ENCODE peak calls at places on chromosomes 16 and 17, in ten cellular contexts. M, C, P, A, H, W, Y, X, Z and O are unnamed samples.

GRCh38 chr17:35540589-35541404 is 3.3 kb upstream of the SLFN12L start:
- DNase-seq in M (no peak), C (peak), P (peak), A (no peak), H (no peak), W (peak), Y (no peak), X (no peak), Z (peak), O (no peak)

GRCh38 chr16:87963400-87963799 is 12.2 kb downstream of the BANP start:
- DNase-seq in M (peak), C (peak), P (peak), A (peak), H (peak), W (no peak), Y (no peak), X (no peak), Z (peak), O (no peak)

GRCh38 chr17:83026311-83026811 is 53.0 kb upstream of the METRNL start:
- DNase-seq in M (no peak), C (no peak), P (no peak), A (no peak), H (no peak), W (no peak), Y (no peak), X (no peak), Z (no peak), O (no peak)

GRCh38 chr16:67883146-67883871 is 1.4 kb upstream of the NRN1L start:
- DNase-seq in M (no peak), C (no peak), P (peak), A (no peak), H (no peak), W (no peak), Y (no peak), X (no peak), Z (no peak), O (no peak)

GRCh38 chr16:89374393-89374948 is 115.9 kb downstream of the ANKRD11 start:
- DNase-seq in M (no peak), C (no peak), P (no peak), A (no peak), H (no peak), W (no peak), Y (peak), X (peak), Z (no peak), O (no peak)

GRCh38 chr17:77602062-77602746 is 356.3 kb upstream of the TNRC6C start:
- DNase-seq in M (no peak), C (no peak), P (no peak), A (no peak), H (peak), W (peak), Y (no peak), X (no peak), Z (no peak), O (no peak)

GRCh38 chr17:21282231-21282630 is 2.3 kb upstream of the MAP2K3 start:
- DNase-seq in M (peak), C (peak), P (peak), A (no peak), H (peak), W (no peak), Y (no peak), X (no peak), Z (no peak), O (no peak)

GRCh38 chr16:14063618-14064581 is 7.2 kb upstream of the MRTFB start:
- DNase-seq in M (no peak), C (no peak), P (no peak), A (no peak), H (no peak), W (no peak), Y (no peak), X (no peak), Z (no peak), O (no peak)

GRCh38 chr17:10600551-10600950 is 51.1 kb upstream of the MYH2 start:
- DNase-seq in M (peak), C (no peak), P (peak), A (no peak), H (peak), W (no peak), Y (no peak), X (no peak), Z (no peak), O (no peak)

GRCh38 chr17:32914181-32914580 is 13.8 kb upstream of the TMEM98 start:
- DNase-seq in M (no peak), C (peak), P (no peak), A (no peak), H (no peak), W (no peak), Y (no peak), X (no peak), Z (peak), O (no peak)

GRCh38 chr17:31788956-31789355 is 70.1 kb downstream of the COPRS start:
- DNase-seq in M (no peak), C (no peak), P (no peak), A (no peak), H (peak), W (no peak), Y (no peak), X (no peak), Z (no peak), O (no peak)

GRCh38 chr16:53153130-53153529 is 98.3 kb downstream of the CHD9 start:
- DNase-seq in M (no peak), C (no peak), P (no peak), A (no peak), H (no peak), W (no peak), Y (no peak), X (no peak), Z (no peak), O (no peak)

GRCh38 chr17:36597866-36598777 is 3.3 kb upstream of the MRM1 start:
- DNase-seq in M (no peak), C (no peak), P (no peak), A (no peak), H (no peak), W (no peak), Y (no peak), X (no peak), Z (no peak), O (no peak)

GRCh38 chr17:77066165-77066564 is 74.6 kb upstream of the SEC14L1 start:
- DNase-seq in M (no peak), C (no peak), P (no peak), A (no peak), H (no peak), W (no peak), Y (no peak), X (no peak), Z (no peak), O (no peak)

GRCh38 chr16:50774405-50774804 is 32.5 kb downstream of the CYLD start:
- DNase-seq in M (no peak), C (no peak), P (no peak), A (no peak), H (no peak), W (no peak), Y (no peak), X (no peak), Z (no peak), O (no peak)

GRCh38 chr17:7922499-7923289 is 6.6 kb upstream of the RNF227 start:
- DNase-seq in M (peak), C (peak), P (no peak), A (peak), H (peak), W (peak), Y (peak), X (peak), Z (peak), O (no peak)

GRCh38 chr17:16961792-16962191 is 10.1 kb downstream of the TNFRSF13B start:
- DNase-seq in M (no peak), C (no peak), P (no peak), A (no peak), H (no peak), W (no peak), Y (no peak), X (no peak), Z (no peak), O (no peak)

GRCh38 chr17:79088266-79088996 is 13.8 kb downstream of the ENGASE start:
- DNase-seq in M (no peak), C (no peak), P (no peak), A (no peak), H (no peak), W (no peak), Y (peak), X (no peak), Z (no peak), O (no peak)

GRCh38 chr16:31568577-31569359 is 41.1 kb downstream of the AHSP start:
- DNase-seq in M (peak), C (peak), P (no peak), A (no peak), H (no peak), W (no peak), Y (peak), X (no peak), Z (no peak), O (peak)

GRCh38 chr17:37717627-37718382 is 27.1 kb downstream of the HNF1B start:
- DNase-seq in M (no peak), C (no peak), P (no peak), A (no peak), H (no peak), W (no peak), Y (no peak), X (peak), Z (no peak), O (no peak)

GRCh38 chr17:19021622-19022083 is 17.1 kb upstream of the FAM83G start:
- DNase-seq in M (no peak), C (peak), P (no peak), A (peak), H (no peak), W (peak), Y (no peak), X (no peak), Z (peak), O (no peak)

GRCh38 chr17:39939588-39940419 is 12.3 kb downstream of the LRRC3C start:
- DNase-seq in M (peak), C (peak), P (peak), A (no peak), H (peak), W (no peak), Y (peak), X (no peak), Z (peak), O (no peak)

GRCh38 chr17:75207760-75208159 is 2.3 kb downstream of the NUP85 start:
- DNase-seq in M (no peak), C (no peak), P (no peak), A (no peak), H (no peak), W (no peak), Y (no peak), X (no peak), Z (no peak), O (no peak)

GRCh38 chr17:83115202-83115651 is 35.8 kb downstream of the METRNL start:
- DNase-seq in M (no peak), C (no peak), P (no peak), A (no peak), H (no peak), W (no peak), Y (no peak), X (no peak), Z (no peak), O (no peak)

GRCh38 chr17:53628011-53628410 is 194.7 kb upstream of the KIF2B start:
- DNase-seq in M (peak), C (no peak), P (peak), A (no peak), H (no peak), W (no peak), Y (no peak), X (no peak), Z (no peak), O (no peak)

GRCh38 chr17:83192161-83192788 is 112.9 kb downstream of the METRNL start:
- DNase-seq in M (peak), C (no peak), P (no peak), A (no peak), H (peak), W (peak), Y (no peak), X (no peak), Z (no peak), O (no peak)

GRCh38 chr17:3867106-3867505 is 21.1 kb upstream of the NCBP3 start:
- DNase-seq in M (no peak), C (no peak), P (no peak), A (no peak), H (no peak), W (no peak), Y (no peak), X (no peak), Z (no peak), O (no peak)

GRCh38 chr17:58991718-58992331 is 114.9 kb downstream of the TRIM37 start:
- DNase-seq in M (peak), C (peak), P (peak), A (no peak), H (peak), W (no peak), Y (no peak), X (no peak), Z (peak), O (no peak)

GRCh38 chr16:89195521-89196171 is 4.7 kb downstream of the SLC22A31 start:
- DNase-seq in M (no peak), C (no peak), P (no peak), A (no peak), H (no peak), W (peak), Y (no peak), X (no peak), Z (no peak), O (no peak)

GRCh38 chr16:47377156-47377555 is 83.7 kb downstream of the ITFG1 start:
- DNase-seq in M (peak), C (no peak), P (no peak), A (no peak), H (no peak), W (no peak), Y (no peak), X (no peak), Z (no peak), O (no peak)

GRCh38 chr16:74936902-74937560 is 47.9 kb downstream of the WDR59 start:
- DNase-seq in M (peak), C (peak), P (peak), A (no peak), H (peak), W (no peak), Y (no peak), X (no peak), Z (peak), O (no peak)